ENCODE peak calls at places on chromosomes 2 and 18, in eight cellular contexts. G, C, D, M, H, S, Z and W are unnamed samples.

GRCh38 chr18:58942486-58942885 is 77.8 kb downstream of the ZNF532 start:
- DNase-seq in G (no peak), C (peak; percentile 61), D (no peak), M (no peak), H (no peak), S (no peak), Z (no peak), W (peak; percentile 52)

GRCh38 chr18:58241877-58242276 is 197.9 kb downstream of the NEDD4L start:
- DNase-seq in G (no peak), C (peak; percentile 89), D (no peak), M (peak; percentile 74), H (peak; percentile 86), S (peak; percentile 37), Z (no peak), W (no peak)

GRCh38 chr18:48841381-48842258 is 109.1 kb downstream of the SMAD7 start:
- DNase-seq in G (no peak), C (peak; percentile 86), D (no peak), M (peak; percentile 79), H (peak; percentile 74), S (no peak), Z (no peak), W (no peak)

GRCh38 chr2:69660084-69660483 is 16.5 kb upstream of the AAK1 start:
- DNase-seq in G (no peak), C (no peak), D (no peak), M (no peak), H (no peak), S (no peak), Z (no peak), W (no peak)

GRCh38 chr2:234495076-234495800 is 1.6 kb downstream of the ARL4C start:
- DNase-seq in G (no peak), C (no peak), D (no peak), M (no peak), H (peak; percentile 54), S (no peak), Z (no peak), W (no peak)

GRCh38 chr18:9082763-9083510 is 19.6 kb upstream of the NDUFV2 start:
- DNase-seq in G (no peak), C (no peak), D (peak; percentile 42), M (no peak), H (no peak), S (no peak), Z (peak; percentile 67), W (peak; percentile 63)

GRCh38 chr2:218745559-218746469 is 35.2 kb downstream of the TTLL4 start:
- DNase-seq in G (no peak), C (peak; percentile 69), D (no peak), M (peak; percentile 90), H (peak; percentile 40), S (no peak), Z (no peak), W (no peak)

GRCh38 chr18:48868468-48869466 is 82.0 kb downstream of the SMAD7 start:
- DNase-seq in G (no peak), C (no peak), D (peak; percentile 40), M (no peak), H (no peak), S (no peak), Z (peak; percentile 72), W (peak; percentile 69)